ENCODE peak calls at places on chromosomes 13 and 19, in four cellular contexts. R is tibial artery, G is AG04450, U is left ventricle myocardium inferior. Z is an unnamed sample.
A peak's percentile ranks its signal among the peaks of the same experiment; 100 is the strongest.

GRCh38 chr19:52590728-52591127 is 20.6 kb downstream of the ZNF701 start:
- DNase-seq in R (no peak), G (no peak), U (no peak), Z (no peak)

GRCh38 chr13:43935878-43936277 is 56.2 kb downstream of the LACC1 start:
- DNase-seq in R (no peak), G (no peak), U (no peak), Z (no peak)

GRCh38 chr13:26718146-26718545 is 42.4 kb downstream of the GPR12 start:
- DNase-seq in R (no peak), G (no peak), U (no peak), Z (no peak)

GRCh38 chr13:26978081-26978860 is 193.3 kb downstream of the USP12 start:
- DNase-seq in R (no peak), G (no peak), U (no peak), Z (no peak)

GRCh38 chr13:87444135-87444534 is 227.0 kb upstream of the SLITRK5 start:
- DNase-seq in R (no peak), G (no peak), U (no peak), Z (no peak)

GRCh38 chr19:48419158-48419920 is 25.9 kb downstream of the GRIN2D start:
- DNase-seq in R (peak; percentile 47), G (no peak), U (peak; percentile 43), Z (no peak)

GRCh38 chr19:16073988-16074387 is 2.3 kb upstream of the TPM4 start:
- DNase-seq in R (no peak), G (no peak), U (no peak), Z (no peak)

GRCh38 chr19:41203371-41203770 is 10.4 kb downstream of the CYP2S1 start:
- DNase-seq in R (no peak), G (no peak), U (no peak), Z (no peak)

GRCh38 chr19:56085571-56086275 is 35.4 kb downstream of the ZNF787 start:
- DNase-seq in R (no peak), G (no peak), U (no peak), Z (no peak)

GRCh38 chr13:23254506-23254905 is 73.7 kb downstream of the SGCG start:
- DNase-seq in R (no peak), G (no peak), U (no peak), Z (no peak)

GRCh38 chr19:38497907-38498306 is 64.4 kb downstream of the RYR1 start:
- DNase-seq in R (no peak), G (no peak), U (no peak), Z (no peak)

GRCh38 chr19:44527554-44527953 is 1.9 kb downstream of the CEACAM20 start:
- DNase-seq in R (no peak), G (no peak), U (no peak), Z (no peak)

GRCh38 chr13:91805605-91806004 is 407.2 kb downstream of the GPC5 start:
- DNase-seq in R (no peak), G (no peak), U (no peak), Z (no peak)

GRCh38 chr13:77800219-77800618 is 102.7 kb downstream of the SLAIN1 start:
- DNase-seq in R (no peak), G (no peak), U (no peak), Z (no peak)

GRCh38 chr13:66159526-66159925 is 1070.6 kb downstream of the PCDH9 start:
- DNase-seq in R (no peak), G (no peak), U (no peak), Z (no peak)

GRCh38 chr19:44677019-44677809 is 5.9 kb downstream of the CEACAM19 start:
- DNase-seq in R (no peak), G (no peak), U (no peak), Z (no peak)

GRCh38 chr19:55472463-55472862 is 4.0 kb upstream of the ZNF628 start:
- DNase-seq in R (no peak), G (no peak), U (no peak), Z (no peak)

GRCh38 chr19:21970466-21970865 is 40.3 kb downstream of the ZNF208 start:
- DNase-seq in R (no peak), G (no peak), U (no peak), Z (no peak)

GRCh38 chr13:93080587-93080986 is 146.0 kb upstream of the GPC6 start:
- DNase-seq in R (no peak), G (no peak), U (no peak), Z (no peak)

GRCh38 chr19:53467138-53467502 is 413 bp upstream of the ZNF813 start:
- DNase-seq in R (peak; percentile 26), G (no peak), U (peak; percentile 19), Z (no peak)

GRCh38 chr19:33293255-33294057 is 8.9 kb downstream of the CEBPA start:
- DNase-seq in R (no peak), G (peak; percentile 26), U (no peak), Z (no peak)

GRCh38 chr19:1213391-1214286 is 8.1 kb downstream of the STK11 start:
- DNase-seq in R (peak; percentile 72), G (no peak), U (peak; percentile 60), Z (no peak)

GRCh38 chr19:51971624-51972023 is 15.0 kb downstream of the ZNF350 start:
- DNase-seq in R (no peak), G (no peak), U (no peak), Z (no peak)

GRCh38 chr19:54094601-54095000 is 6.0 kb downstream of the OSCAR start:
- DNase-seq in R (no peak), G (no peak), U (no peak), Z (no peak)

GRCh38 chr19:29714371-29714952 is 599 bp downstream of the C19orf12 start:
- DNase-seq in R (no peak), G (no peak), U (no peak), Z (no peak)

GRCh38 chr19:11556634-11557420 is 2.2 kb downstream of the ELOF1 start:
- DNase-seq in R (no peak), G (no peak), U (no peak), Z (no peak)

GRCh38 chr19:41546386-41546789 is 29.6 kb upstream of the CEACAM21 start:
- DNase-seq in R (no peak), G (no peak), U (no peak), Z (no peak)

GRCh38 chr19:38543807-38544568 is 73.8 kb downstream of the MAP4K1 start:
- DNase-seq in R (peak; percentile 62), G (peak; percentile 24), U (peak; percentile 32), Z (no peak)

DNA sequence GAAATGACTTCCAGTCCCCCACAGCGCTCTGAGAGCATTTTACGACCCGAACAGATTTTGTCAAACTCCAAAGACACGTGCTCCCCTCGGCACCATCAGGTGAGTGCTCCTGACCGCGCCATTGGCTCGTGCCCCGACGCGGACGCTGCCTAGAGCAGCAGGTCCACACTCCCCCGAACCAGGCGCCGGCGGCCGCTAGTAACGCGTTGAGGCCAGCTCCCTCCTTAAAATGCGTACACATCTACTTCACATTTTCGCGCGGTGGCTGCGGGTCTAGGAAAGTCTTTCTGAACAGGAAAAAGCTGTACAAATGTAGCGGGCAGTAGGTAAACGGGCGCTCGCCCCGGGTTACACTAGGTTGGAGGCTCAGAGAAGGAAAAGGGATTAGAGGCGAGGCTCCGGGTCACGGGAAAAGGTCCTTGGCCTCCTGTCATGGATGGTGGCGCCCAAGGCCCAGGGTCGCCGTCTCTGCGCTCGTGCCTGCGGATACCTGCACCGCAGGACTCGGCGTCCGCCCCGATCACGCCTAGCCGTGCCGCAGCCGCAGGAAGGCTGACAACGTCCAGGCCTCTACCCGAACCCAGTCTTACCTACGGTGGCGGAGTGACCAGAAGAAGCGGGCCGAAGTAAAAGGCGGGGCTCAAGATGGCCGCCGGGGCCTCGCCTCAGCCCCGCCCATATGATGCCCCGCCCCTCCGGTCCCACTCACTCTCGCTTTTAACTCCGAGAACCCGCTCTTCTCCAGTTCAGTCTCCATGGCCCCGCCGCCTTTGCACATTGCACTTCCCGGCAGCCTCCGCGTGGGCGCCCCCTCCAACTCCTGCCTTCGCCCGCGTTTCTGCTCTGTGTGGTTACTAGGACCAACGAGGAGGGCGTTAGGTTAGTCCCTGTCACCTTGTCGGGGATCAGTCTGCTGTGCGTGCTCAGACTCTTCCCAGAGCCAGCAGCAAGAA is at the start of gene ESD:
- DNase-seq in R (peak; percentile 94), G (peak; percentile 67), U (peak; percentile 97), Z (peak; percentile 64)
- TF ChIP-seq CTCF in R (no peak), G (no peak), U (no peak), Z (no peak)

GRCh38 chr13:40208517-40208916 is 457.9 kb downstream of the FOXO1 start:
- DNase-seq in R (no peak), G (no peak), U (no peak), Z (no peak)
- H3K4me3 ChIP-seq in R (no peak overlapping the region), G (no peak overlapping the region), U (no peak overlapping the region), Z (no peak overlapping the region)

GRCh38 chr19:17795495-17795856 is 538 bp downstream of the B3GNT3 start:
- DNase-seq in R (no peak), G (no peak), U (no peak), Z (no peak)
- H3K27ac ChIP-seq in R (no peak overlapping the region), G (no peak overlapping the region), U (no peak overlapping the region), Z (peak overlapping the region; percentile 54)

GRCh38 chr13:28805193-28805819 is 14.8 kb upstream of the MTUS2 start:
- DNase-seq in R (no peak), G (no peak), U (peak; percentile 23), Z (no peak)
- TF ChIP-seq CTCF in R (peak; percentile 15), G (no peak), U (peak; percentile 54), Z (peak; percentile 40)

DNA sequence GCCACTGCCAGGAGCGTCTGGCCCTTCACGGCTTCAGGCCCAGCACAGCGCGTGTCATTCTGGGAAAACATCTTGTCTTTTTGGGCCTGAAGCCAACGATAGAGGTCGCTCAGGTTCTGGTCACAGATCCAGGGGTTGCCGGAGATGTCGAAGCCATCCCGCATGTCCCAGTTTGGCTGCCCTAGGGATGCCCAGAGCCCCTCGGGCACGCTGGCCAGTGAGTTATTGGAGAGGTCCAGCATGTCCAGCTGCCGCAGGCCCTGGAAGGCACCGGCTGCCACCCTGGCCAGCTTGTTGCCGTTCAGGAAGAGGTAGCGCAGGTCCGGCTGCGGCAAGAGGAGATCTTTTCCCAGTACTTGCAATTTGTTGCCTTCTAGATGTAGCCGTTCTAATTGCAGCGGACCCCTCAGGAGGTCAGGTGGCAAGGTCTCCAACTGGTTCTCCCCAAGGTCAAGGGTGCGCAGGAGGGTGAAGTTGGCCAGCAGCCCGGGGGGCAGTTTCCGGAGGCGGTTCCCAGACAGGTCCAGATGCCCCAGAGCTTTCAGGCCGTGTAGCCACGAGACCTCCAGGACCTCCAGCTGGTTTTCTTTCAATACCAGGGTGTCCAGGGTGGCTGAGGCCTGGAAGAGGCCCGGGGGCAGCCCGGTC is 1.8 kb downstream of the LRG1 start:
- DNase-seq in R (no peak), G (no peak), U (no peak), Z (no peak)
- H3K4me3 ChIP-seq in R (no peak overlapping the region), G (no peak overlapping the region), U (no peak overlapping the region), Z (no peak overlapping the region)

Z was measured in esophagus squamous epithelium.